ENCODE peak calls at places on chromosomes 11 and 22, in eight cellular contexts. E is heart left ventricle, I is A549, Z is IMR-90, F is endothelial cell of umbilical vein, C is HepG2, B is transverse colon, V is body of pancreas. Q is an unnamed sample.

GRCh38 chr22:31347251-31348008 is 1.3 kb upstream of the PATZ1 start:
- DNase-seq in E (peak; percentile 79), I (peak; percentile 71), Z (peak; percentile 62), F (peak; percentile 68), C (peak; percentile 64), B (peak; percentile 72), V (peak; percentile 73), Q (peak; percentile 71)

GRCh38 chr11:110907629-110908028 is 195.4 kb upstream of the ARHGAP20 start:
- DNase-seq in E (no peak), I (peak; percentile 5), Z (peak; percentile 98), F (peak; percentile 61), C (no peak), B (peak; percentile 72), V (no peak), Q (peak; percentile 70)

GRCh38 chr22:44741929-44742328 is 10.4 kb upstream of the ARHGAP8 start:
- DNase-seq in E (no peak), I (no peak), Z (no peak), F (no peak), C (no peak), B (peak; percentile 48), V (no peak), Q (no peak)

GRCh38 chr11:45348729-45349128 is 62.6 kb upstream of the SYT13 start:
- DNase-seq in E (no peak), I (no peak), Z (no peak), F (no peak), C (no peak), B (no peak), V (no peak), Q (no peak)

GRCh38 chr22:24601217-24602104 is 1.5 kb upstream of the GGT1 start:
- DNase-seq in E (peak; percentile 87), I (peak; percentile 58), Z (no peak), F (no peak), C (peak; percentile 66), B (peak; percentile 89), V (peak; percentile 93), Q (peak; percentile 81)

GRCh38 chr11:69866648-69867047 is 47.4 kb upstream of the FGF3 start:
- DNase-seq in E (no peak), I (no peak), Z (no peak), F (no peak), C (no peak), B (no peak), V (no peak), Q (no peak)

GRCh38 chr22:33697640-33698039 is 222.6 kb downstream of the LARGE1 start:
- DNase-seq in E (no peak), I (no peak), Z (peak; percentile 59), F (no peak), C (peak; percentile 7), B (no peak), V (no peak), Q (no peak)

GRCh38 chr22:44366372-44367310 is 53.9 kb upstream of the SHISAL1 start:
- DNase-seq in E (peak; percentile 18), I (no peak), Z (peak; percentile 20), F (peak; percentile 11), C (no peak), B (no peak), V (no peak), Q (peak; percentile 30)

GRCh38 chr11:61779666-61780525 is 12.5 kb downstream of the TMEM258 start:
- DNase-seq in E (no peak), I (no peak), Z (no peak), F (no peak), C (no peak), B (no peak), V (no peak), Q (no peak)

GRCh38 chr11:71247551-71248250 is 4.7 kb downstream of the SHANK2 start:
- DNase-seq in E (peak; percentile 74), I (no peak), Z (no peak), F (no peak), C (no peak), B (no peak), V (peak; percentile 49), Q (no peak)

DNA sequence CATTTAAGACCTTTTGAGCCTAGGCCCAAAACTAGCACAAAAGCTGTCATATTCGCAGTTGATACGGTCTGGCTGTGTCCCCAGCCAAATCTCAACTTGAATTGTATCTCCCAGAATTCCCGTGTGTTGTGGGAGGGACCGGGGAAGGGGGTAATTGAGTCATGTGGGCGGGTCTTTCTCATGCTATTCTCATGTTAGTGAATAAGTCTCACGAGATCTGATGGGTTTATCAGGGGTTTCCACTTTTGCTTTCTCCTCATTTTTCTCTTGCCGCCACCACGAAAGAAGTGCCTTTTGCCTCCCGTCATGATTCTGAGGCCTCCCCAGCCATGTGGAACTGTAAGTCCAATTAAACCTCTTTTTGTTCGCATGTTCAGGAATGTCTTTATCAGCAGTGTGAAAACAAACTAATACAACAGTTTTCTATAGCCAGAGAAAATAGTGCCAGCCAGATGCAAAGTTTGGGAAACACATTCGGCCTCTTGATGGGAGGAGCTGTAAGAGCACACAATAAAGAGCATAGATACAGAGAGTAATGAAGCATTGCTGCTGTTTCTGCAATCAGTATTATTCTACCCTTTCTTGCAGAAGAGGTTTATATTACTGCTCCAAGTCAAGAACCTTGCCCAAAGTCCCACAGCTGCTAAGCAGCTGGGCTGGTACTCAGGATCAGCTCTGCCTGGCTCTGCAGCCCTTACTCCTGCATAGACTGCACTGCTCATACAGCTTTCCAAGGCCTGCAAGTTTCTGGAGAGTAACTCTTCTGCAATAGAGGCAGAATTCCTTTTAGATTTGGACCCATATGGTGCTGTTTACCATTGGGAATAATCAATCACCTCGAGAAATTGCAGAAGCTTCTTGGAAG is 2.0 kb upstream of the ZNF195 start:
- DNase-seq in E (no peak), I (no peak), Z (no peak), F (no peak), C (no peak), B (no peak), V (peak; percentile 22), Q (no peak)
- TF ChIP-seq POLR2A in E (no peak), I (no peak), Z (no peak), F (no peak), C (no peak), B (no peak), V (no peak), Q (no peak)

GRCh38 chr11:65777241-65777640 is 3.5 kb downstream of the AP5B1 start:
- DNase-seq in E (no peak), I (no peak), Z (no peak), F (no peak), C (no peak), B (no peak), V (no peak), Q (peak; percentile 18)
- H3K4me1 ChIP-seq in E (peaks cover 4% of the 10 kb centered on the region), I (peaks cover 11% of the 10 kb centered on the region), Z (peaks cover 3% of the 10 kb centered on the region), F (peaks cover 5% of the 10 kb centered on the region), C (peaks cover 34% of the 10 kb centered on the region), B (peaks cover 21% of the 10 kb centered on the region), V (peaks cover 66% of the 10 kb centered on the region), Q (peaks cover 8% of the 10 kb centered on the region)

GRCh38 chr22:19986410-19987341 is 29.9 kb downstream of the ARVCF start:
- DNase-seq in E (peak; percentile 89), I (peak; percentile 41), Z (peak; percentile 61), F (peak; percentile 77), C (peak; percentile 42), B (peak; percentile 83), V (peak; percentile 76), Q (peak; percentile 84)
- TF ChIP-seq POLR2A in E (peak; percentile 95), I (no peak), Z (peak; percentile 61), F (peak; percentile 76), C (no peak), B (peak; percentile 56), V (peak; percentile 67), Q (peak; percentile 76)

DNA sequence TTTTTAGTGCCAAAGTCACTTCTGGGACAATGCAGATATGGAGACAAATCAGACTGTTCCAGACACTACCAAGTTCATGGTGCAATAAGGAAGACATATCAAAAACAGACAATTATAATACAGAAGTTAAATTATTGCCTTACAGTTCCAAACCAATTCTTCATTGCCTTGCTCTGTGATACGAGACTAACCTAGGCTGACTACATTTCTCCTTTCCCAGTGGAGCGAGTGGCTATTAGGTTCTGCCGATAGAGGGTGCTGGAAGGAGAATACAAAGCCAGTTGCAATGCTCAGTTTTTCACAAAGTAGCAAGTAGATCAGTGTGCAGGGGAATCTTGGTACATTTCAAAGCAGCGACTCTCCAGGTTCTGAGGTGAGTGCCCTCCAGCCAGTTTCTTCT is 67.8 kb downstream of the FAM168A start:
- DNase-seq in E (no peak), I (peak; percentile 29), Z (no peak), F (no peak), C (no peak), B (no peak), V (no peak), Q (no peak)
- H3K4me1 ChIP-seq in E (peaks cover 9% of the 10 kb centered on the region), I (peaks cover 6% of the 10 kb centered on the region), Z (peaks cover 11% of the 10 kb centered on the region), F (peaks cover 5% of the 10 kb centered on the region), C (peaks cover 11% of the 10 kb centered on the region), B (peaks cover 55% of the 10 kb centered on the region), V (no peaks in the 10 kb centered on the region), Q (no peaks in the 10 kb centered on the region)

Q was measured in adrenal gland.